ENCODE peak calls at places on chromosomes 7 and 10, in seven cellular contexts. I, S, F, D, G, Q and R are unnamed samples.

GRCh38 chr7:45259966-45260646 is 102.5 kb downstream of the RAMP3 start:
- DNase-seq in D (peak; percentile 66), I (no peak), S (peak; percentile 54), G (peak; percentile 59), F (peak; percentile 36), Q (peak; percentile 60), R (peak; percentile 64)

GRCh38 chr7:129825554-129826267 is 127.0 kb downstream of the UBE2H start:
- DNase-seq in S (peak; percentile 80), G (peak; percentile 74), Q (peak; percentile 86), I (peak; percentile 45), D (peak; percentile 87), F (peak; percentile 79), R (peak; percentile 86)

GRCh38 chr10:97543025-97543546 is 29.5 kb upstream of the ANKRD2 start:
- DNase-seq in D (no peak), G (no peak), F (no peak), Q (peak; percentile 41), S (no peak), I (peak; percentile 76), R (no peak)

GRCh38 chr10:22620140-22620857 is 94.1 kb downstream of the PIP4K2A start:
- DNase-seq in I (no peak), Q (no peak), G (no peak), S (no peak), D (no peak), F (no peak), R (no peak)

GRCh38 chr10:31808258-31809218 is 120.1 kb downstream of the ARHGAP12 start:
- DNase-seq in S (peak; percentile 47), G (peak; percentile 9), I (peak; percentile 51), D (peak; percentile 44), Q (no peak), F (peak; percentile 39), R (no peak)

GRCh38 chr7:29336851-29337627 is 142.5 kb downstream of the CHN2 start:
- DNase-seq in I (no peak), G (no peak), S (no peak), F (no peak), Q (no peak), D (no peak), R (peak; percentile 40)

GRCh38 chr7:138449580-138449979 is 10.5 kb upstream of the TRIM24 start:
- DNase-seq in Q (peak; percentile 35), D (no peak), S (peak; percentile 12), I (no peak), F (no peak), G (no peak), R (no peak)

GRCh38 chr10:83612746-83613145 is 526.6 kb upstream of the GHITM start:
- DNase-seq in D (peak; percentile 13), Q (no peak), S (no peak), G (no peak), I (no peak), F (no peak), R (no peak)

GRCh38 chr10:12348341-12348869 is 942 bp upstream of the CAMK1D start:
- DNase-seq in G (no peak), S (no peak), Q (no peak), I (no peak), F (no peak), D (no peak), R (no peak)

GRCh38 chr10:61464461-61465215 is 11.5 kb upstream of the TMEM26 start:
- DNase-seq in S (no peak), F (no peak), D (no peak), G (no peak), Q (no peak), I (no peak), R (no peak)